ENCODE peak calls at places on chromosome 5, in five cellular contexts. O is fibroblast of lung, C is AG04449, W is fibroblast of the aortic adventitia, B is adrenal gland. E is an unnamed sample.

GRCh38 chr5:89901983-89902382 is 507.6 kb downstream of the CETN3 start:
- DNase-seq in C (no peak), O (peak), B (no peak), W (peak), E (no peak)

GRCh38 chr5:179768326-179769085 is 25.3 kb upstream of the LTC4S start:
- DNase-seq in W (no peak), C (no peak), B (no peak), O (no peak), E (no peak)

GRCh38 chr5:74394543-74394923 is 246.0 kb downstream of the ENC1 start:
- DNase-seq in O (no peak), W (no peak), C (no peak), B (no peak), E (no peak)

GRCh38 chr5:36690041-36690941 is 83.9 kb downstream of the SLC1A3 start:
- DNase-seq in O (peak), C (no peak), B (peak), W (peak), E (no peak)

GRCh38 chr5:2488593-2488992 is 262.9 kb downstream of the IRX2 start:
- DNase-seq in W (no peak), C (no peak), B (no peak), O (no peak), E (no peak)

GRCh38 chr5:126718246-126718868 is 58.6 kb upstream of the LMNB1 start:
- DNase-seq in W (no peak), B (no peak), O (no peak), C (no peak), E (no peak)

GRCh38 chr5:33530963-33531298 is 90.2 kb downstream of the TARS1 start:
- DNase-seq in O (no peak), B (no peak), C (no peak), W (no peak), E (no peak)

GRCh38 chr5:151906246-151906645 is 18.4 kb downstream of the GLRA1 start:
- DNase-seq in W (no peak), B (no peak), O (no peak), C (no peak), E (no peak)

GRCh38 chr5:172791726-172792445 is 20.9 kb upstream of the DUSP1 start:
- DNase-seq in B (no peak), C (no peak), O (no peak), W (no peak), E (no peak)

GRCh38 chr5:62886603-62887315 is 308.1 kb downstream of the LRRC70 start:
- DNase-seq in C (no peak), W (no peak), B (no peak), O (no peak), E (no peak)

GRCh38 chr5:62043289-62044274 is 262.4 kb upstream of the KIF2A start:
- DNase-seq in B (no peak), W (no peak), C (no peak), O (no peak), E (no peak)

GRCh38 chr5:166671818-166672217 is 1619.6 kb upstream of the WWC1 start:
- DNase-seq in B (no peak), W (no peak), C (no peak), O (no peak), E (no peak)

GRCh38 chr5:88269222-88269771 is 652 bp upstream of the TMEM161B start:
- DNase-seq in C (no peak), B (peak), O (peak), W (peak), E (no peak)

GRCh38 chr5:104355350-104355749 is 792.8 kb upstream of the NUDT12 start:
- DNase-seq in W (no peak), O (no peak), B (no peak), C (no peak), E (no peak)

GRCh38 chr5:177447611-177448243 is 1.1 kb downstream of the PRR7 start:
- DNase-seq in B (peak), O (peak), W (peak), C (no peak), E (no peak)

GRCh38 chr5:178730940-178731265 is 444 bp upstream of the ZNF354A start:
- DNase-seq in O (no peak), C (no peak), W (no peak), B (no peak), E (no peak)
- TF ChIP-seq CTCF in O (no peak), C (no peak), W (no peak), B (peak), E (no peak)

GRCh38 chr5:105943119-105943518 is 1727.6 kb downstream of the EFNA5 start:
- DNase-seq in C (no peak), W (no peak), B (no peak), O (no peak), E (no peak)
- H3K4me3 ChIP-seq in C (no peak), W (no peak), B (no peak), O (no peak), E (no peak)

GRCh38 chr5:146291421-146292074 is 47.1 kb upstream of the POU4F3 start:
- DNase-seq in W (peak), O (peak), B (peak), C (no peak), E (peak)
- TF ChIP-seq CTCF in W (peak), O (peak), B (peak), C (peak), E (peak)

GRCh38 chr5:160310910-160311295 is 1.5 kb downstream of the CCNJL start:
- DNase-seq in W (no peak), B (no peak), C (no peak), O (no peak), E (no peak)
- H3K4me3 ChIP-seq in W (no peak), B (no peak), C (no peak), O (no peak), E (no peak)

DNA sequence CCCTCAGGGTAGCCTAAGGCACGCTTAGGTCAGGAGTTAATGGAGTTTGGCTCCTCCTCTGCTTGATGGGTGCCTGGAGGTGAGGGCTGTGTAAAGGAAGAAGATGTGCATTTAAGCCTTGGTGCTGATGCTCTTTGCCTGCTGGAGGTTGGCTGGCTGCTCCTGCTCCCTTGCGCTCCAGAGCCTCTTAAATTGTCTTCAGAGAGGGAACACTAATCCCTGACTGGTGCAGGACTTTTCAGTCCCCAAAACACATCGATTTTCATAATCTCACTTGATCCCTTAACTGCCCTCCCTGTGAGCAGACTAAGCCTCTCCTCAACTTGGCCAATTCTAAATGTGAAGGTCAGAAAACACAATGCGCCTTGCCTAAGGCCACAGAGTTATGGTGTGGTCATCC is 16.2 kb upstream of the TCOF1 start:
- DNase-seq in W (no peak), O (no peak), B (no peak), C (no peak), E (no peak)
- TF ChIP-seq CTCF in W (no peak), O (no peak), B (no peak), C (no peak), E (no peak)

DNA sequence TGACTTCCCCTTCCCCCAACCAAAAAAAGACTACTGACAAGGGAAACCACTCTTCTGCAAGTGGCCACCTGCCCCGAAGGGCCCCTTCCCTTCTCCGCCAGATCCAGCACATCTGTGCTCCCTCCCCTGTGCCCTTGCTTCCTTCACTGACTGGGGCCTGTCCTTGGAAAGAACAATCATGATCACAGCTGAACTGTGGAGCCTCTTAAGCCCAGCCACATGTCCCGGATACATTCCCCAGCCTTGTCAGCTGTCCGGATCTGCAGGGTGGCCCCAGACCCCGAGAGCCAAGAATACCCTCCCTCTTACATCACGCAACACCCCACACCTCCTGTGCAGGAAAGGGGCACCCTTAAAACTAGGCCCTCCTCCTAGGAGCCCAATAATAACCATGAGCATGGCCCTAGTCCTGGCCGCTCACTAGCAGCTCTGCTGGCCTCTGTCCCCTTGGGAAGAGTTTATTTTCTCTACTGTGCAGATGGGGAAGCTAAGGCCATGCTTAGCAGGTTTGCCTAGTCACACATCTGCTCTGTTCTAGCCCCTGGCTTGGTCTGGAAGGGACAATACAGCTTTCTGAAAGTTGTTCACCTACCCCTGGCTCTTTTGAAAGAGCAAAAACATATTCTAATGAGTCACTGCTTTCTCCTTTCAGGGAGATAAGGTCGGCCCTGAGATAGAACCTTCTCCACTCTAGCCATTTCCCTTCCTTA is 3.8 kb downstream of the SPRY4 start:
- DNase-seq in B (peak), W (peak), O (peak), C (no peak), E (no peak)
- H3K4me3 ChIP-seq in B (peak), W (peak), O (peak), C (peak), E (no peak)

DNA sequence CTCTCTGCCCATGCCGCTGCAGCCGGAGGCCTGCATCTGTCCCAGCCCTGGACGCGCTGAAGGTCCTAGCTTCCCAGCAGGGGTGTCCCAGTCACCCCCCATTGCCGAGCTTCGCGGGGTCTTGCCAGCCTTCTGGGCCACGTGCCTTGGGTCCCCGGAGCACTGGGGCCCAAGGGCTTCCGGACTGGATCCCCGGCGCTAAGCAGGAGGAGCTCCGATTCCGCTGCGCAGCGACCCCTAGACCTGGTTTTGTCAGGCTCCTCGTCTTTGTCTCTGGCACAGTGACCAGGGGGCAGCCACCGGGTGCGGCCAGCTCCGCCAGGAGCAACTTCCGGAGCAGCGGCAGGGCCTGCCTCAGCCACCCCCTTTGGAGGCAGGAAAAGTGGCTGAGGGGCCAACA is 3.3 kb upstream of the IRX1 start:
- DNase-seq in B (no peak), W (no peak), O (no peak), C (no peak), E (no peak)
- TF ChIP-seq CTCF in B (no peak), W (no peak), O (no peak), C (no peak), E (no peak)

GRCh38 chr5:115815006-115815692 is 1.3 kb downstream of the CDO1 start:
- DNase-seq in C (no peak), O (peak), W (peak), B (no peak), E (no peak)

GRCh38 chr5:115818821-115819220 is 2.4 kb upstream of the CDO1 start:
- DNase-seq in B (no peak), O (no peak), C (no peak), W (no peak), E (no peak)

GRCh38 chr5:115815693-115816225 is 700 bp downstream of the CDO1 start:
- DNase-seq in C (no peak), W (no peak), O (peak), B (no peak), E (no peak)

GRCh38 chr5:115813719-115814118 is 2.7 kb downstream of the CDO1 start:
- DNase-seq in C (no peak), W (no peak), O (no peak), B (no peak), E (no peak)

DNA sequence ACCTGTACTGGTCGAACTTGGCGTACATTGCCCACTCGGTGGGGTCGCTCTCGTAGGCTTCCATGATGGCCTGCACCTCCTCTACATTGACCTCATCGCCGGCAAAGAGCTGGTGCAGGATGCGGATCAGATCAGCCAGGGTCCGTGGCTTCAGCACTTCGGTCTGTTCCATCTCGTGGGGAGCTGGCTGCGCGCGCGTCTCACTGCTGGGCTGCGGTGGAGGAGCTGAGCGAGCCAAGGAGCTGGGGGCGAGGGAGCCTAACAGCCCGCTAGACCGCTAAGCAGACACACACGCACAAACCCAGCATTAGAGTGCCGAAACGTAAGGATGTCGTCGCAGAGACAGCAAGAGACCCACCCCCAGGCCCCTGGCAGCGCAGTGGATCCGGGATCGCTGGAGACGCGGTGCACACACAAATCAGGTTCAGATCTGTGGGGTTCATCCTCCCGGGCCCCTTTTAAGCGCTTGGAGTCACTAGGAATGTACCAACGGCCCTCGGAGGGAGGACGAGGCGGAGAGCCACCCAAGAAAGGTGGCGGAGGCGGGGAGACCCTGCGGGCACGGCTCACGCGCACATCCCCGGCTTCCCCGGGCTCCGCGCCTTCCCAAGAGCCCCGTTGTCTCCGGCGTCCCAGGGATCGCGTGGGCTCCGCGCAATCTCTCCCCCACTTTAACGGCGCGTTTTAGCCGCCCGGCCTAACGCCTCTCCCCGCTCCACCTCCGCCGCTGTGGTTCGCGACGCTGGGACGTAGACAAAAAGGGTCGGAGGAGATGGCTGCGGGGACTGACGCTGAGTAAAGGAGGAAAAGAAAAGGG is at the start of gene CDO1:
- DNase-seq in B (peak), W (peak), O (peak), C (no peak), E (no peak)
- H3K4me3 ChIP-seq in B (peak), W (peak), O (peak), C (peak), E (peak)

E was measured in AG09309.